ENCODE peak calls at places on chromosome 2, in six cellular contexts. One of them, this sample, is unnamed.

GRCh38 chr2:11562476-11562875 is 28.6 kb downstream of the GREB1 start:
- DNase-seq in H54: no peak
- DNase-seq in stimulated activated CD8-positive, alpha-beta memory T cell treated with anti-CD3 and anti-CD28 coated beads, Interleukin-15, amount 100 ng/mL, for 48 hours: no peak
- DNase-seq in AG20443: no peak
- DNase-seq in A549: no peak
- DNase-seq in GM12865: no peak
- DNase-seq in this sample: no peak

GRCh38 chr2:69013837-69014796 is 1.1 kb downstream of the ANTXR1 start:
- DNase-seq in AG20443: peak
- DNase-seq in H54: no peak
- DNase-seq in stimulated activated CD8-positive, alpha-beta memory T cell treated with anti-CD3 and anti-CD28 coated beads, Interleukin-15, amount 100 ng/mL, for 48 hours: no peak
- DNase-seq in A549: peak
- DNase-seq in GM12865: no peak
- DNase-seq in this sample: no peak

GRCh38 chr2:128260239-128261138 is 58.2 kb downstream of the HS6ST1 start:
- DNase-seq in AG20443: peak
- DNase-seq in A549: peak
- DNase-seq in stimulated activated CD8-positive, alpha-beta memory T cell treated with anti-CD3 and anti-CD28 coated beads, Interleukin-15, amount 100 ng/mL, for 48 hours: no peak
- DNase-seq in GM12865: no peak
- DNase-seq in H54: peak
- DNase-seq in this sample: no peak

GRCh38 chr2:118807668-118808428 is 39.6 kb downstream of the EN1 start:
- DNase-seq in AG20443: peak
- DNase-seq in stimulated activated CD8-positive, alpha-beta memory T cell treated with anti-CD3 and anti-CD28 coated beads, Interleukin-15, amount 100 ng/mL, for 48 hours: no peak
- DNase-seq in H54: no peak
- DNase-seq in A549: no peak
- DNase-seq in GM12865: no peak
- DNase-seq in this sample: no peak

GRCh38 chr2:101152195-101153076 is 1.3 kb upstream of the TBC1D8 start:
- DNase-seq in A549: peak
- DNase-seq in stimulated activated CD8-positive, alpha-beta memory T cell treated with anti-CD3 and anti-CD28 coated beads, Interleukin-15, amount 100 ng/mL, for 48 hours: no peak
- DNase-seq in H54: no peak
- DNase-seq in GM12865: peak
- DNase-seq in AG20443: peak
- DNase-seq in this sample: no peak

GRCh38 chr2:126658910-126659613 is 3.1 kb downstream of the GYPC start:
- DNase-seq in GM12865: peak
- DNase-seq in A549: no peak
- DNase-seq in AG20443: peak
- DNase-seq in H54: no peak
- DNase-seq in stimulated activated CD8-positive, alpha-beta memory T cell treated with anti-CD3 and anti-CD28 coated beads, Interleukin-15, amount 100 ng/mL, for 48 hours: peak
- DNase-seq in this sample: peak

GRCh38 chr2:164474873-164475272 is 146.4 kb downstream of the GRB14 start:
- DNase-seq in H54: no peak
- DNase-seq in AG20443: no peak
- DNase-seq in GM12865: no peak
- DNase-seq in A549: no peak
- DNase-seq in stimulated activated CD8-positive, alpha-beta memory T cell treated with anti-CD3 and anti-CD28 coated beads, Interleukin-15, amount 100 ng/mL, for 48 hours: no peak
- DNase-seq in this sample: no peak

GRCh38 chr2:20048488-20049443 is 2.7 kb downstream of the LAPTM4A start:
- DNase-seq in AG20443: no peak
- DNase-seq in H54: no peak
- DNase-seq in A549: no peak
- DNase-seq in GM12865: no peak
- DNase-seq in stimulated activated CD8-positive, alpha-beta memory T cell treated with anti-CD3 and anti-CD28 coated beads, Interleukin-15, amount 100 ng/mL, for 48 hours: no peak
- DNase-seq in this sample: no peak

GRCh38 chr2:213187386-213187785 is 36.0 kb upstream of the IKZF2 start:
- DNase-seq in A549: no peak
- DNase-seq in stimulated activated CD8-positive, alpha-beta memory T cell treated with anti-CD3 and anti-CD28 coated beads, Interleukin-15, amount 100 ng/mL, for 48 hours: no peak
- DNase-seq in GM12865: no peak
- DNase-seq in AG20443: no peak
- DNase-seq in H54: no peak
- DNase-seq in this sample: no peak

GRCh38 chr2:80689106-80689505 is 384.6 kb upstream of the LRRTM1 start:
- DNase-seq in H54: no peak
- DNase-seq in stimulated activated CD8-positive, alpha-beta memory T cell treated with anti-CD3 and anti-CD28 coated beads, Interleukin-15, amount 100 ng/mL, for 48 hours: no peak
- DNase-seq in A549: no peak
- DNase-seq in GM12865: no peak
- DNase-seq in AG20443: no peak
- DNase-seq in this sample: no peak

GRCh38 chr2:6557737-6558136 is 308.0 kb downstream of the CMPK2 start:
- DNase-seq in A549: no peak
- DNase-seq in H54: no peak
- DNase-seq in stimulated activated CD8-positive, alpha-beta memory T cell treated with anti-CD3 and anti-CD28 coated beads, Interleukin-15, amount 100 ng/mL, for 48 hours: no peak
- DNase-seq in GM12865: no peak
- DNase-seq in AG20443: no peak
- DNase-seq in this sample: no peak